ENCODE peak calls at places on chromosomes 2 and 18, in ten cellular contexts. C is SK-N-SH, N is IMR-90, A is keratinocyte, B is fibroblast of lung, Q is MM.1S, X is astrocyte, K is GM23248, O is PC-3, Z is K562. E is an unnamed sample.

GRCh38 chr18:58848685-58849084 is 16.0 kb upstream of the ZNF532 start:
- DNase-seq in C (no peak), N (peak; percentile 53), A (peak; percentile 93), B (peak; percentile 91), Q (no peak), X (peak; percentile 90), K (peak; percentile 43), O (peak; percentile 95), Z (no peak), E (peak; percentile 74)

GRCh38 chr2:12701786-12702660 is 14.7 kb upstream of the TRIB2 start:
- DNase-seq in C (no peak), N (peak; percentile 80), A (peak; percentile 41), B (peak; percentile 86), Q (no peak), X (peak; percentile 84), K (peak; percentile 85), O (peak; percentile 73), Z (no peak), E (peak; percentile 88)

GRCh38 chr2:225274751-225275150 is 124.8 kb upstream of the NYAP2 start:
- DNase-seq in C (peak; percentile 13), N (peak; percentile 41), A (no peak), B (peak; percentile 83), Q (peak; percentile 40), X (peak; percentile 78), K (peak; percentile 4), O (peak; percentile 82), Z (no peak), E (peak; percentile 44)

GRCh38 chr2:143835481-143835880 is 684.4 kb downstream of the ZEB2 start:
- DNase-seq in C (no peak), N (peak; percentile 5), A (no peak), B (no peak), Q (no peak), X (no peak), K (no peak), O (no peak), Z (no peak), E (no peak)

GRCh38 chr2:98720286-98720685 is 10.6 kb downstream of the MGAT4A start:
- DNase-seq in C (no peak), N (no peak), A (no peak), B (no peak), Q (no peak), X (no peak), K (no peak), O (no peak), Z (no peak), E (no peak)

GRCh38 chr2:69685321-69686048 is 41.9 kb upstream of the AAK1 start:
- DNase-seq in C (no peak), N (peak; percentile 59), A (no peak), B (peak; percentile 76), Q (no peak), X (peak; percentile 69), K (peak; percentile 60), O (peak; percentile 88), Z (no peak), E (peak; percentile 40)

GRCh38 chr2:1070601-1071000 is 120.0 kb downstream of the SNTG2 start:
- DNase-seq in C (peak; percentile 76), N (no peak), A (no peak), B (no peak), Q (no peak), X (no peak), K (no peak), O (no peak), Z (no peak), E (no peak)

GRCh38 chr18:78414302-78414701 is 565.3 kb upstream of the SALL3 start:
- DNase-seq in C (no peak), N (no peak), A (no peak), B (no peak), Q (no peak), X (no peak), K (no peak), O (no peak), Z (no peak), E (no peak)

GRCh38 chr2:74369976-74370375 is 10.1 kb downstream of the DCTN1 start:
- DNase-seq in C (no peak), N (no peak), A (no peak), B (no peak), Q (no peak), X (no peak), K (no peak), O (no peak), Z (no peak), E (no peak)

GRCh38 chr2:74367789-74368188 is 12.3 kb downstream of the DCTN1 start:
- DNase-seq in C (no peak), N (no peak), A (no peak), B (no peak), Q (no peak), X (no peak), K (no peak), O (no peak), Z (no peak), E (no peak)

GRCh38 chr2:74371421-74371820 is 8.7 kb downstream of the DCTN1 start:
- DNase-seq in C (no peak), N (no peak), A (no peak), B (no peak), Q (no peak), X (no peak), K (no peak), O (no peak), Z (no peak), E (no peak)

GRCh38 chr2:74366036-74366435 is 14.1 kb downstream of the DCTN1 start:
- DNase-seq in C (no peak), N (no peak), A (no peak), B (no peak), Q (no peak), X (no peak), K (no peak), O (no peak), Z (no peak), E (no peak)

DNA sequence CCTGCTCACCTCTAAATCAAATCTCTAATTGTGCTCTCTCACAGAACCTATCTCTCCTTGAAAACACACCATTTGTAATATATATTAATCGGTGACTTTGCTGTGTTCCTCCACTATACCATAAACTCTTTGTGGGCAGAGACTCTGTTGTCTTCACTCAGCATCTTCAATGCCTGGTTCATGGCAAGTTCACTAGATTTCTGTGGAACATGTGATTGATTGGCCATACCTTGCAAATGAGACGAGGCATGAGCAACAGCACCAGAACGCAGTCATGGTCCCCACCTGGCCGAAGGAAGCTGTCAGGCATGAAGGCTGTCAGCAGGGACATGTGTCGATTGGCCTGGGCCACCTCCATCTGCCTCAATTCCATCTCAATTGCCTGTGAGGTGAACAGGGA is 11.6 kb downstream of the DCTN1 start:
- DNase-seq in C (no peak), N (no peak), A (no peak), B (no peak), Q (no peak), X (no peak), K (no peak), O (no peak), Z (no peak), E (no peak)
- H3K36me3 ChIP-seq in C (peaks cover 24% of the 10 kb centered on the region), N (peaks cover 82% of the 10 kb centered on the region), A (peaks cover 50% of the 10 kb centered on the region), B (peaks cover 41% of the 10 kb centered on the region), Q (no peaks in the 10 kb centered on the region), X (peaks cover 65% of the 10 kb centered on the region), K (peaks cover 40% of the 10 kb centered on the region), O (peaks cover 31% of the 10 kb centered on the region), Z (peaks cover 76% of the 10 kb centered on the region), E (peaks cover 29% of the 10 kb centered on the region)

GRCh38 chr18:74513149-74513882 is 17.2 kb downstream of the CNDP2 start:
- DNase-seq in C (no peak), N (no peak), A (no peak), B (no peak), Q (no peak), X (no peak), K (no peak), O (no peak), Z (no peak), E (no peak)
- H4K20me1 ChIP-seq in C (no peaks in the 10 kb centered on the region), N (no peaks in the 10 kb centered on the region), A (no peaks in the 10 kb centered on the region), B (no peaks in the 10 kb centered on the region), Q (no peaks in the 10 kb centered on the region), X (peaks cover 12% of the 10 kb centered on the region), K (no peaks in the 10 kb centered on the region), O (no peaks in the 10 kb centered on the region), Z (peaks cover 4% of the 10 kb centered on the region), E (no peaks in the 10 kb centered on the region)

GRCh38 chr2:101026923-101027469 is 24.9 kb downstream of the RPL31 start:
- DNase-seq in C (no peak), N (no peak), A (no peak), B (no peak), Q (no peak), X (no peak), K (no peak), O (no peak), Z (no peak), E (no peak)

GRCh38 chr2:101032100-101032776 is 30.1 kb downstream of the RPL31 start:
- DNase-seq in C (no peak), N (no peak), A (no peak), B (no peak), Q (no peak), X (no peak), K (no peak), O (no peak), Z (no peak), E (no peak)

GRCh38 chr2:101026253-101026701 is 24.2 kb downstream of the RPL31 start:
- DNase-seq in C (no peak), N (no peak), A (no peak), B (no peak), Q (no peak), X (no peak), K (no peak), O (no peak), Z (no peak), E (no peak)

GRCh38 chr2:101027852-101028251 is 25.8 kb downstream of the RPL31 start:
- DNase-seq in C (no peak), N (no peak), A (no peak), B (no peak), Q (no peak), X (no peak), K (no peak), O (no peak), Z (no peak), E (no peak)

GRCh38 chr2:101030866-101031554 is 28.9 kb downstream of the RPL31 start:
- DNase-seq in C (no peak), N (no peak), A (no peak), B (no peak), Q (no peak), X (no peak), K (no peak), O (no peak), Z (no peak), E (no peak)
- H3K36me3 ChIP-seq in C (no peaks in the 10 kb centered on the region), N (peaks cover 2% of the 10 kb centered on the region), A (peaks cover 24% of the 10 kb centered on the region), B (no peaks in the 10 kb centered on the region), Q (no peaks in the 10 kb centered on the region), X (no peaks in the 10 kb centered on the region), K (no peaks in the 10 kb centered on the region), O (peaks cover 37% of the 10 kb centered on the region), Z (no peaks in the 10 kb centered on the region), E (peaks cover 18% of the 10 kb centered on the region)

GRCh38 chr2:73244580-73244979 is 10.5 kb downstream of the CCT7 start:
- DNase-seq in C (no peak), N (no peak), A (no peak), B (no peak), Q (no peak), X (no peak), K (no peak), O (no peak), Z (no peak), E (no peak)

GRCh38 chr2:73246850-73247249 is 12.7 kb downstream of the CCT7 start:
- DNase-seq in C (no peak), N (no peak), A (no peak), B (no peak), Q (no peak), X (no peak), K (peak; percentile 22), O (no peak), Z (no peak), E (no peak)

GRCh38 chr2:73238976-73239375 is 4.9 kb downstream of the CCT7 start:
- DNase-seq in C (no peak), N (no peak), A (no peak), B (no peak), Q (no peak), X (no peak), K (no peak), O (no peak), Z (no peak), E (no peak)

GRCh38 chr2:73239776-73240175 is 5.7 kb downstream of the CCT7 start:
- DNase-seq in C (no peak), N (peak; percentile 73), A (no peak), B (peak; percentile 72), Q (no peak), X (peak; percentile 56), K (peak; percentile 78), O (peak; percentile 38), Z (no peak), E (no peak)

DNA sequence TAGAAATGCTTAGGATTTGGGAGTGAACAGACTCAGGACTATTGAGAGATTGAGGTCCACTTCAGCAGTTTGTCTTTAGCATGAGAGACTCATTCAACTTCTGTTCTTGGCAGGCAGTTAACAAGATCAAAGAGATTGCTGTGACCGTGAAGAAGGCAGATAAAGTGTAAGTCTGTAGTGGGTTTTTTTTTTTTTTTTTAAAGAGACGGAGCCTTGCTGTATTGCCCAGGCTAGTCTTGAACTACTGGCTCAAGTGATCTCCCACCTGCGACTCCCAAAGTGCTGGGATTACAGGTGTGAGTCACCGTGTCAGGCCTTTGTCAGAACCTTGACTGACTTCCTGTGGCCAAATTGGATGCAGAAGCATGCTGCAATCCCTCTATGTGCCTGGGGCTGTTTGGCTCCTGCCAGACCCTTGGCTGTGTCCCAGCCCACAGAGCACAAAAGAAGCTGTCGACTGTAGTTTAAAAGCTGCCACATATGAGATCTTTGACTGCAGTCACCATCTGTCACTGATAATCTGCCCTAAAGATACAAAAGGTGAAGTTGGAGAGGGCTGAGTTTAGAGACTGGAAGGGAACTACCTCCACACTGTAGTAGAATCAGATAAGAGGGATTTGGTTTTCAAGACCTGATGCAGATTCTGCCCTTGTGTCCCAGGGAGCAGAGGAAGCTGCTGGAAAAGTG is 9.9 kb downstream of the CCT7 start:
- DNase-seq in C (peak; percentile 74), N (peak; percentile 63), A (peak; percentile 45), B (peak; percentile 76), Q (no peak), X (peak; percentile 71), K (peak; percentile 70), O (peak; percentile 96), Z (no peak), E (peak; percentile 92)
- H4K20me1 ChIP-seq in C (peaks cover 58% of the 10 kb centered on the region), N (peaks cover 37% of the 10 kb centered on the region), A (peaks cover 40% of the 10 kb centered on the region), B (no peaks in the 10 kb centered on the region), Q (peaks cover 7% of the 10 kb centered on the region), X (peaks cover 91% of the 10 kb centered on the region), K (peaks cover 12% of the 10 kb centered on the region), O (peaks cover 52% of the 10 kb centered on the region), Z (peaks cover 30% of the 10 kb centered on the region), E (peaks cover 16% of the 10 kb centered on the region)

E was measured in mammary epithelial cell.